ENCODE peak calls at places on chromosomes 3 and 15, in nine cellular contexts. X, A, G, T, Z, U, Q, L and P are unnamed samples.

GRCh38 chr3:170128977-170129431 is 52.5 kb downstream of the PHC3 start:
- DNase-seq in L (no peak), Z (no peak), T (no peak), Q (peak), X (peak), U (no peak), G (no peak), A (no peak), P (no peak)

GRCh38 chr3:196711838-196712513 is at the start of the genes CEP19 and PIGX:
- DNase-seq in Q (peak), T (peak), L (peak), G (peak), A (peak), Z (peak), X (peak), U (peak), P (peak)

GRCh38 chr3:12953201-12953712 is 111.9 kb upstream of the RPL32 start:
- DNase-seq in T (no peak), U (no peak), A (no peak), Z (no peak), X (no peak), G (no peak), L (no peak), Q (no peak), P (no peak)

GRCh38 chr3:52532838-52533622 is 627 bp downstream of the NT5DC2 start:
- DNase-seq in X (peak), T (no peak), A (peak), G (no peak), U (no peak), L (peak), Q (peak), Z (no peak), P (no peak)

GRCh38 chr15:45670511-45670910 is 35.7 kb downstream of the SQOR start:
- DNase-seq in X (no peak), Q (no peak), U (no peak), A (no peak), L (no peak), Z (no peak), T (no peak), G (no peak), P (no peak)

GRCh38 chr15:56236197-56236596 is 7.5 kb downstream of the RFX7 start:
- DNase-seq in G (no peak), U (no peak), Q (no peak), L (no peak), X (no peak), T (no peak), Z (no peak), A (no peak), P (no peak)

GRCh38 chr3:126540342-126540849 is 16.4 kb downstream of the CHST13 start:
- DNase-seq in G (no peak), L (no peak), A (no peak), U (peak), T (peak), Z (peak), Q (peak), X (no peak), P (no peak)

GRCh38 chr3:112755845-112756671 is 90.6 kb downstream of the CD200R1L start:
- DNase-seq in G (no peak), Q (no peak), Z (no peak), L (no peak), A (no peak), U (no peak), T (no peak), X (no peak), P (no peak)

GRCh38 chr3:196323723-196324122 is 5.7 kb upstream of the DYNLT2B start:
- DNase-seq in Q (peak), Z (peak), T (no peak), X (peak), G (peak), A (no peak), L (no peak), U (no peak), P (peak)

GRCh38 chr15:23403550-23403949 is 43.5 kb downstream of the GOLGA6L2 start:
- DNase-seq in A (no peak), G (no peak), U (no peak), Q (no peak), X (no peak), Z (peak), T (no peak), L (no peak), P (no peak)

GRCh38 chr15:88334436-88334835 is 77.9 kb upstream of the NTRK3 start:
- DNase-seq in A (no peak), L (no peak), Z (no peak), X (no peak), U (no peak), T (no peak), Q (no peak), G (no peak), P (no peak)

GRCh38 chr15:74610302-74610951 is 5.2 kb upstream of the CLK3 start:
- DNase-seq in U (no peak), T (no peak), Z (no peak), Q (peak), L (no peak), A (no peak), G (peak), X (no peak), P (no peak)

GRCh38 chr15:98505611-98506031 is 142.7 kb upstream of the IGF1R start:
- DNase-seq in Q (no peak), A (no peak), U (no peak), G (no peak), X (no peak), Z (no peak), L (no peak), T (no peak), P (no peak)

GRCh38 chr15:52783929-52784798 is 6.0 kb downstream of the ONECUT1 start:
- DNase-seq in L (no peak), X (no peak), U (no peak), A (peak), Q (peak), T (no peak), Z (no peak), G (peak), P (no peak)

GRCh38 chr3:61765109-61765876 is 203.9 kb downstream of the PTPRG start:
- DNase-seq in X (no peak), L (no peak), U (no peak), Z (no peak), Q (no peak), T (no peak), A (no peak), G (no peak), P (no peak)

GRCh38 chr3:185984203-185984602 is 46.4 kb upstream of the TRA2B start:
- DNase-seq in U (no peak), Z (no peak), T (no peak), L (no peak), A (no peak), G (no peak), Q (no peak), X (no peak), P (no peak)

GRCh38 chr3:4406746-4407568 is 60.1 kb downstream of the SUMF1 start:
- DNase-seq in G (no peak), L (no peak), T (no peak), Q (no peak), Z (no peak), A (no peak), U (no peak), X (no peak), P (no peak)

GRCh38 chr3:16504242-16504641 is 9.3 kb downstream of the RFTN1 start:
- DNase-seq in X (no peak), U (peak), T (no peak), Q (no peak), A (peak), G (no peak), L (no peak), Z (no peak), P (no peak)

GRCh38 chr3:184117649-184118048 is 17.5 kb upstream of the EIF2B5 start:
- DNase-seq in X (no peak), A (no peak), T (no peak), L (no peak), G (peak), U (no peak), Z (no peak), Q (no peak), P (no peak)

GRCh38 chr3:161254861-161255260 is 33.8 kb downstream of the NMD3 start:
- DNase-seq in A (no peak), G (peak), Z (no peak), L (no peak), T (no peak), U (no peak), Q (no peak), X (no peak), P (no peak)

GRCh38 chr15:79811406-79812405 is 85.1 kb downstream of the MTHFS start:
- DNase-seq in L (no peak), T (no peak), Z (peak), U (peak), Q (no peak), G (peak), A (no peak), X (no peak), P (peak)

GRCh38 chr15:57333487-57333886 is 42.8 kb upstream of the CGNL1 start:
- DNase-seq in T (no peak), X (no peak), G (no peak), U (no peak), A (no peak), Z (no peak), L (no peak), Q (no peak), P (no peak)

GRCh38 chr3:138042043-138042442 is 32.1 kb downstream of the CLDN18 start:
- DNase-seq in U (peak), A (no peak), Q (no peak), X (no peak), G (no peak), T (no peak), Z (no peak), L (no peak), P (no peak)

GRCh38 chr3:48688737-48689075 is 3.0 kb upstream of the NCKIPSD start:
- DNase-seq in U (no peak), A (no peak), L (no peak), T (no peak), Q (no peak), Z (no peak), G (no peak), X (no peak), P (no peak)

GRCh38 chr3:173744479-173744878 is 346.9 kb downstream of the NLGN1 start:
- DNase-seq in L (no peak), A (no peak), U (no peak), X (no peak), G (no peak), Z (no peak), T (no peak), Q (no peak), P (no peak)

GRCh38 chr15:73394782-73395181 is 26.0 kb upstream of the HCN4 start:
- DNase-seq in G (peak), X (no peak), Q (no peak), U (no peak), T (no peak), A (no peak), Z (peak), L (no peak), P (peak)

GRCh38 chr3:32243519-32243918 is 5.0 kb downstream of the CMTM8 start:
- DNase-seq in L (no peak), Z (no peak), A (no peak), X (no peak), U (no peak), Q (no peak), T (no peak), G (no peak), P (no peak)

GRCh38 chr3:181711325-181712135 is at the start of gene SOX2:
- DNase-seq in Q (peak), U (no peak), L (peak), X (peak), A (peak), G (peak), Z (no peak), T (peak), P (peak)

GRCh38 chr15:49815937-49816336 is 195.1 kb downstream of the DTWD1 start:
- DNase-seq in T (no peak), G (peak), L (no peak), Q (no peak), U (peak), A (no peak), X (no peak), Z (no peak), P (no peak)

GRCh38 chr15:52546031-52546751 is 17.5 kb upstream of the MYO5A start:
- DNase-seq in T (no peak), Z (no peak), X (no peak), Q (peak), A (no peak), U (no peak), L (no peak), G (no peak), P (no peak)

GRCh38 chr15:30962079-30962478 is 29.3 kb downstream of the MTMR10 start:
- DNase-seq in A (no peak), Z (no peak), X (no peak), Q (no peak), U (no peak), T (no peak), L (no peak), G (peak), P (peak)

GRCh38 chr3:113495035-113495434 is 19.9 kb downstream of the SPICE1 start:
- DNase-seq in X (peak), A (no peak), Q (peak), Z (peak), U (no peak), G (peak), T (no peak), L (no peak), P (no peak)

GRCh38 chr15:101434032-101434920 is 55.2 kb downstream of the PCSK6 start:
- DNase-seq in L (no peak), U (no peak), T (no peak), Q (no peak), G (no peak), Z (no peak), A (no peak), X (no peak), P (no peak)

GRCh38 chr3:187624588-187624987 is 45.6 kb downstream of the SST start:
- DNase-seq in Z (no peak), G (no peak), T (no peak), A (no peak), X (no peak), L (no peak), Q (no peak), U (no peak), P (no peak)

GRCh38 chr15:92463352-92463751 is 69.7 kb downstream of the ST8SIA2 start:
- DNase-seq in A (no peak), T (no peak), Q (peak), U (no peak), G (no peak), Z (no peak), L (no peak), X (no peak), P (no peak)

GRCh38 chr3:117355566-117355965 is 646.0 kb downstream of the TUSC7 start:
- DNase-seq in G (peak), U (no peak), Q (peak), T (no peak), L (peak), X (peak), A (no peak), Z (no peak), P (peak)

GRCh38 chr15:65132841-65133549 is 613 bp downstream of the PDCD7 start:
- DNase-seq in A (peak), T (peak), L (peak), G (no peak), X (peak), U (peak), Z (no peak), Q (peak), P (no peak)

GRCh38 chr15:60869851-60870250 is 359.3 kb downstream of the RORA start:
- DNase-seq in X (no peak), Z (no peak), Q (no peak), L (no peak), U (no peak), T (no peak), G (no peak), A (no peak), P (no peak)

GRCh38 chr15:28271697-28272250 is 50.2 kb downstream of the HERC2 start:
- DNase-seq in G (no peak), Q (no peak), U (no peak), L (no peak), A (no peak), X (no peak), Z (no peak), T (no peak), P (no peak)